ENCODE peak calls at places on chromosomes 3 and 15, in ten cellular contexts. Q is Peyer's patch, V is body of pancreas, D is heart left ventricle, S is endothelial cell of umbilical vein, O is stomach, K is uterus, C is upper lobe of left lung, Z is tibial nerve, F is A549. Y is an unnamed sample. For H3K4me1, the result is how much of the 10 kb centered on the place peaks cover.

GRCh38 chr3:12195231-12195630 is 36.5 kb upstream of the TIMP4 start:
- DNase-seq in Q (no peak), V (no peak), D (no peak), S (no peak), O (no peak), K (no peak), C (no peak), Z (no peak), F (no peak), Y (no peak)

GRCh38 chr3:161217496-161217895 is 3.6 kb upstream of the NMD3 start:
- DNase-seq in Q (no peak), V (no peak), D (peak), S (no peak), O (no peak), K (no peak), C (no peak), Z (no peak), F (no peak), Y (no peak)

GRCh38 chr3:66153961-66154923 is 66.6 kb upstream of the SLC25A26 start:
- DNase-seq in Q (no peak), V (no peak), D (peak), S (no peak), O (no peak), K (no peak), C (no peak), Z (no peak), F (no peak), Y (peak)

GRCh38 chr3:156360116-156360515 is 194.8 kb downstream of the SSR3 start:
- DNase-seq in Q (no peak), V (no peak), D (no peak), S (no peak), O (no peak), K (no peak), C (no peak), Z (no peak), F (no peak), Y (no peak)

GRCh38 chr3:81214626-81215025 is 546.8 kb downstream of the GBE1 start:
- DNase-seq in Q (no peak), V (no peak), D (no peak), S (no peak), O (no peak), K (no peak), C (no peak), Z (no peak), F (no peak), Y (no peak)

GRCh38 chr3:120587326-120587840 is 8.8 kb upstream of the NDUFB4 start:
- DNase-seq in Q (no peak), V (no peak), D (no peak), S (no peak), O (no peak), K (no peak), C (no peak), Z (no peak), F (no peak), Y (no peak)

GRCh38 chr15:60914360-60914759 is 314.7 kb downstream of the RORA start:
- DNase-seq in Q (no peak), V (no peak), D (no peak), S (peak), O (no peak), K (no peak), C (no peak), Z (no peak), F (no peak), Y (no peak)

GRCh38 chr15:33975023-33975565 is 6.8 kb downstream of the CHRM5 start:
- DNase-seq in Q (no peak), V (no peak), D (no peak), S (no peak), O (no peak), K (no peak), C (no peak), Z (no peak), F (no peak), Y (no peak)

GRCh38 chr3:10286596-10287295 is 6.0 kb downstream of the GHRL start:
- DNase-seq in Q (no peak), V (no peak), D (peak), S (peak), O (no peak), K (no peak), C (no peak), Z (no peak), F (peak), Y (peak)

GRCh38 chr3:169002689-169003088 is 660.8 kb downstream of the MECOM start:
- DNase-seq in Q (no peak), V (no peak), D (no peak), S (peak), O (no peak), K (no peak), C (no peak), Z (no peak), F (no peak), Y (no peak)

GRCh38 chr3:70813306-70813705 is 500.9 kb upstream of the MDFIC2 start:
- DNase-seq in Q (no peak), V (no peak), D (no peak), S (no peak), O (no peak), K (no peak), C (no peak), Z (no peak), F (no peak), Y (no peak)

GRCh38 chr15:90936823-90937222 is 1.7 kb downstream of the UNC45A start:
- DNase-seq in Q (no peak), V (no peak), D (no peak), S (no peak), O (no peak), K (no peak), C (no peak), Z (no peak), F (no peak), Y (no peak)

GRCh38 chr15:90933310-90933709 is 961 bp upstream of the HDDC3 start:
- DNase-seq in Q (no peak), V (no peak), D (no peak), S (no peak), O (no peak), K (no peak), C (no peak), Z (no peak), F (no peak), Y (no peak)

GRCh38 chr15:90932660-90932991 is 277 bp upstream of the HDDC3 start:
- DNase-seq in Q (no peak), V (no peak), D (no peak), S (no peak), O (no peak), K (no peak), C (no peak), Z (no peak), F (no peak), Y (no peak)

GRCh38 chr15:90934256-90934948 is 683 bp upstream of the UNC45A start:
- DNase-seq in Q (peak), V (peak), D (peak), S (peak), O (peak), K (peak), C (peak), Z (peak), F (peak), Y (peak)

DNA sequence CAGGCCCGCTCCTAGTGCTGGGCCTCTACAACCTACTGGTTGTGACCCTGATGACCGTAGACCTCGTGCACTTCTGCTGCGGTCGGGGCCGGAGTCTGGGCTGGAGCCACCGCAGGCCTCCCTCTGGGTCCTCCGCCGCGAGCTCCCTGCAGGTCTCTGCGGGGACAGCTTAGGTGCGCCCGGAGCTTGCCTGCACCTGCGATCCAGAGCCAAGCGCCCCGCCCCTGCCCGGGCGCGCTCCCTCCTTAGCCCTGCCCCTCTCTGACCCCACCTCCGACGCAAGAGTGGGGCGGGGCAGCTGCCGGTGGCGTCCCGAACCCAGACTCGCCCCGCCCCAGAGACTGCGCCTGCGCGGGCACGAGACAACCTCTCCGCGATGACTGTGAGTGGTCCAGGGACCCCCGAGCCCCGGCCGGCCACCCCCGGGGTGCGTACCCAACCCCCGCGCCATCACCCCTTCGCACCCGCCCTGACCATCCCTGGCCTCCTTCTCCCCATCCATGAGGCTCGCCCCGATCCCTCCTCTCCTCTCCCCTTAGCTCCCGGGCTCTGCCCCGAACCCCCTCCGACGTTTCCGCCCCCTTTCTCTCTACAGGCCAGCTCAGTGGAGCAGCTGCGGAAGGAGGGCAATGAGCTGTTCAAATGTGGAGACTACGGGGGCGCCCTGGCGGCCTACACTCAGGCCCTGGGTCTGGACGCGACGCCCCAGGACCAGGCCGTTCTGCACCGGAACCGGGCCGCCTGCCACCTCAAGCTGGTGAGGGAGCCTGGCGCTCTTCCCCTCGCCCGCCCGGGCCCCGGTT is at the start of gene UNC45A:
- DNase-seq in Q (peak), V (peak), D (peak), S (peak), O (peak), K (peak), C (peak), Z (peak), F (peak), Y (peak)
- TF ChIP-seq POLR2A in Q (peak), V (peak), D (peak), S (peak), O (no peak), K (peak), C (no peak), Z (peak), F (peak), Y (peak)

GRCh38 chr15:80095511-80095910 is 36.0 kb downstream of the ZFAND6 start:
- DNase-seq in Q (no peak), V (no peak), D (no peak), S (no peak), O (no peak), K (no peak), C (no peak), Z (no peak), F (no peak), Y (no peak)

GRCh38 chr15:80099246-80099645 is 39.8 kb downstream of the ZFAND6 start:
- DNase-seq in Q (no peak), V (no peak), D (no peak), S (no peak), O (no peak), K (no peak), C (no peak), Z (no peak), F (no peak), Y (no peak)

GRCh38 chr15:80093854-80094418 is 34.5 kb downstream of the ZFAND6 start:
- DNase-seq in Q (no peak), V (peak), D (peak), S (peak), O (peak), K (peak), C (peak), Z (no peak), F (no peak), Y (peak)

GRCh38 chr15:80090879-80091503 is 31.5 kb downstream of the ZFAND6 start:
- DNase-seq in Q (no peak), V (no peak), D (no peak), S (no peak), O (no peak), K (no peak), C (no peak), Z (no peak), F (peak), Y (no peak)

GRCh38 chr15:80095959-80096358 is 36.5 kb downstream of the ZFAND6 start:
- DNase-seq in Q (no peak), V (no peak), D (no peak), S (no peak), O (no peak), K (no peak), C (no peak), Z (no peak), F (no peak), Y (no peak)
- H3K4me1 ChIP-seq in Q (under half), V (under half), D (under half), S (under half), O (half or more), K (under half), C (under half), Z (under half), F (under half), Y (half or more)

GRCh38 chr15:74121858-74122257 is 8.5 kb upstream of the ISLR2 start:
- DNase-seq in Q (no peak), V (no peak), D (no peak), S (no peak), O (no peak), K (no peak), C (no peak), Z (no peak), F (no peak), Y (no peak)

GRCh38 chr15:74124196-74124595 is 6.2 kb upstream of the ISLR2 start:
- DNase-seq in Q (no peak), V (no peak), D (no peak), S (no peak), O (no peak), K (no peak), C (no peak), Z (no peak), F (no peak), Y (no peak)

GRCh38 chr15:74123685-74124084 is 6.7 kb upstream of the ISLR2 start:
- DNase-seq in Q (peak), V (no peak), D (no peak), S (no peak), O (no peak), K (no peak), C (no peak), Z (no peak), F (no peak), Y (no peak)

GRCh38 chr15:74122403-74123130 is 7.8 kb upstream of the ISLR2 start:
- DNase-seq in Q (peak), V (no peak), D (no peak), S (no peak), O (no peak), K (no peak), C (no peak), Z (no peak), F (no peak), Y (no peak)

DNA sequence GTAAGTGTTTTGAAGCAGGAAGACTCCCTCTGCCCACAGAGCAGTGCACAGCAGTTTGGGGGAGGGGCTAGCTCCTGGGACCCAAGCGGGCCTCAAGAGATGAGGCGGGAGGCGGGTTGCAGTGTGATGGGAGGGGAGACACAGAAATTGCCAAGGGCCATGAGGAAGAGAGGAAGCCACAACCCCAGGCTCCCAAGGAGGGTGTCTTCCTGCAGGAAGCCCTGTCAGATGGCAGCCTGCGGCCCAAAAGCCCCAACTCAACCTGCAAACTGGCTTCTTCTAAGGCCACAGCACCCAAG is 7.3 kb upstream of the ISLR2 start:
- DNase-seq in Q (peak), V (no peak), D (no peak), S (no peak), O (no peak), K (no peak), C (no peak), Z (no peak), F (no peak), Y (no peak)
- H3K4me3 ChIP-seq in Q (no peak), V (no peak), D (no peak), S (no peak), O (no peak), K (no peak), C (no peak), Z (no peak), F (no peak), Y (no peak)

GRCh38 chr3:133825969-133826727 is 20.5 kb downstream of the SRPRB start:
- DNase-seq in Q (no peak), V (no peak), D (no peak), S (no peak), O (no peak), K (no peak), C (no peak), Z (no peak), F (no peak), Y (no peak)

GRCh38 chr3:133821767-133822638 is 16.4 kb downstream of the SRPRB start:
- DNase-seq in Q (peak), V (peak), D (peak), S (peak), O (peak), K (peak), C (peak), Z (peak), F (no peak), Y (peak)

GRCh38 chr3:133824961-133825485 is 19.4 kb downstream of the SRPRB start:
- DNase-seq in Q (no peak), V (no peak), D (no peak), S (no peak), O (no peak), K (no peak), C (no peak), Z (no peak), F (no peak), Y (no peak)

GRCh38 chr3:133820129-133820528 is 14.5 kb downstream of the SRPRB start:
- DNase-seq in Q (no peak), V (no peak), D (no peak), S (no peak), O (no peak), K (no peak), C (no peak), Z (no peak), F (no peak), Y (no peak)

GRCh38 chr3:133820889-133821675 is 15.5 kb downstream of the SRPRB start:
- DNase-seq in Q (no peak), V (no peak), D (no peak), S (no peak), O (no peak), K (no peak), C (no peak), Z (no peak), F (no peak), Y (no peak)
- TF ChIP-seq POLR2A in Q (no peak), V (no peak), D (no peak), S (no peak), O (no peak), K (no peak), C (no peak), Z (no peak), F (no peak), Y (no peak)

DNA sequence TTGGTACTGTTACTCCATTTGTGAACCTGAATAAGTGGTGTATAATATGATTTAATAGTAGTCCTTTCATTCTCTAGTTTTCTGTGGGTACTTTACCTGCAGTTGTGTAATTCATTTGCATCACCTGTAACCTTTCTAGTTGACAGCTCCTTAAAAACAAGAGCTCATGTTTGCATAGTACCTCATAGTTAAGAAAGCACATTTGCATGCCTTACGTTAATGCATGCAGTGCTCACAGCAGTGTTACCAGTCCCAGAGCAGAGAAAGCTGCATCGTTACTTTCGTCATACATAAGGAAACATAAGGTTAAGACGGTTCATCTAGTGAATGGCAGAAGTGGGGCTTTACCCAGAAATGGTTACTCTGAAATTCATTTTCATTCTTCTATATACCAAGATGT is 111.3 kb downstream of the AKAP13 start:
- DNase-seq in Q (no peak), V (no peak), D (no peak), S (no peak), O (no peak), K (no peak), C (no peak), Z (no peak), F (no peak), Y (no peak)
- H3K4me1 ChIP-seq in Q (under half), V (under half), D (under half), S (under half), O (under half), K (under half), C (under half), Z (under half), F (under half), Y (half or more)

GRCh38 chr3:79015854-79016253 is 751.9 kb downstream of the ROBO1 start:
- DNase-seq in Q (no peak), V (no peak), D (no peak), S (no peak), O (no peak), K (no peak), C (no peak), Z (no peak), F (no peak), Y (no peak)

GRCh38 chr3:79019924-79020173 is 747.9 kb downstream of the ROBO1 start:
- DNase-seq in Q (no peak), V (no peak), D (no peak), S (no peak), O (no peak), K (no peak), C (no peak), Z (no peak), F (no peak), Y (no peak)

GRCh38 chr3:79019137-79019923 is 748.5 kb downstream of the ROBO1 start:
- DNase-seq in Q (peak), V (peak), D (peak), S (peak), O (peak), K (peak), C (peak), Z (peak), F (peak), Y (peak)

GRCh38 chr3:79016587-79017380 is 751.0 kb downstream of the ROBO1 start:
- DNase-seq in Q (no peak), V (no peak), D (no peak), S (no peak), O (no peak), K (no peak), C (no peak), Z (no peak), F (no peak), Y (no peak)

GRCh38 chr3:79018671-79019136 is 749.1 kb downstream of the ROBO1 start:
- DNase-seq in Q (no peak), V (peak), D (peak), S (peak), O (peak), K (peak), C (peak), Z (no peak), F (peak), Y (peak)
- H3K4me3 ChIP-seq in Q (peak), V (peak), D (peak), S (peak), O (peak), K (peak), C (peak), Z (peak), F (peak), Y (peak)

GRCh38 chr3:129025108-129025507 is 24.0 kb downstream of the EFCC1 start:
- DNase-seq in Q (no peak), V (no peak), D (no peak), S (no peak), O (no peak), K (no peak), C (no peak), Z (no peak), F (no peak), Y (no peak)

GRCh38 chr3:129027544-129027880 is 26.4 kb downstream of the EFCC1 start:
- DNase-seq in Q (no peak), V (no peak), D (no peak), S (no peak), O (no peak), K (no peak), C (no peak), Z (no peak), F (no peak), Y (no peak)

GRCh38 chr3:129028866-129029265 is 27.8 kb downstream of the EFCC1 start:
- DNase-seq in Q (no peak), V (no peak), D (no peak), S (no peak), O (no peak), K (no peak), C (no peak), Z (no peak), F (no peak), Y (no peak)

GRCh38 chr3:129025691-129026435 is 24.8 kb downstream of the EFCC1 start:
- DNase-seq in Q (no peak), V (no peak), D (peak), S (no peak), O (no peak), K (peak), C (no peak), Z (no peak), F (no peak), Y (no peak)

DNA sequence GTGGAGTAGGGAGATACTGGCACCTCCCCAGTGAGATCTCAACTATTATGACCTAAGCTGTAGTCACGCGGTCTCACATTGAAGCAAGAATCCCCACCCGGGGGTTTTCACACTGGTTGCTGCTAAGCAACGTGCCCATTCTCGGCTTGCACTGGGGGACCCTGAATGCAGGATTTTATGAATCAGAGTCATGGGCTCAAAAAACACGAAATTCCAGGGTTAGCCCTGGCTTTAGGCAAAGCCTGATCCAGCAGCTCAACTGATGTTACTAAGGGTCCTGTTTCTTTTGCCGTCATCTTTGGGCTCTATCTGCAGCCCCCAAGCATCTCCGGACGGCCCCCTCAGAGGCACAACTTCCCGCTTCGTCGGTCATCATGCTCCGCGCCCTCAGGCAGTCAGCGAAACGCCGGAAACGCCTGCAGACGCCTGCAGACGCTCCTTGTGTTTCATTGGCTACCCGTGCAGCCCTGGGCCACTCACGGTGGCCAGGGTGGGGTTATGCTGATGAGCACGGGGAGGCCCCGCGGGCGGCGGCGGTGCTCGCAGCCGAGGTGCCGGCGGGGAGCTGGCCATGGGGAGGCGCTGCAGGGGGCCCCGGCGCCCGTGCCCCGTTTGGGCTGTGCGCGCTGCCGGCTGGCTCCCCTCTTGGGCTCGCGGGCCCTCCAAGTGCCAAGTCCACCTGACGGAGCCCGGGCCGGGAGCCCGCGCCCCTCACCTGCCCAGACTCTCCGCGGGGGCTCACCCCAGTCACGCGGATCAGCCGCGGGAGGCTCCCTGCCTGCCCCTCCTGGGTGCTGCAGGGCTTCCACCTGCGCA is 25.8 kb downstream of the EFCC1 start:
- DNase-seq in Q (peak), V (peak), D (peak), S (peak), O (peak), K (peak), C (peak), Z (peak), F (peak), Y (peak)
- TF ChIP-seq POLR2A in Q (peak), V (peak), D (peak), S (peak), O (no peak), K (peak), C (no peak), Z (peak), F (peak), Y (peak)

Y was measured in thyroid gland.